ENCODE peak calls at places on chromosome 5, in seven cellular contexts. T, A, J, I, V, X and F are unnamed samples.
A peak's percentile ranks its signal among the peaks of the same experiment; 100 is the strongest.

GRCh38 chr5:157747766-157748700 is 4.5 kb downstream of the LSM11 start:
- DNase-seq in T (peak; percentile 36), A (no peak), J (no peak), I (no peak), V (no peak), X (no peak), F (no peak)

GRCh38 chr5:159547466-159548195 is 217.3 kb upstream of the IL12B start:
- DNase-seq in T (no peak), A (no peak), J (no peak), I (no peak), V (no peak), X (no peak), F (no peak)

GRCh38 chr5:140870221-140871201 is 1.8 kb downstream of the PCDHA11 start:
- DNase-seq in T (no peak), A (no peak), J (no peak), I (no peak), V (no peak), X (no peak), F (no peak)

GRCh38 chr5:175572922-175573321 is 84.9 kb upstream of the HRH2 start:
- DNase-seq in T (peak; percentile 12), A (peak; percentile 28), J (peak; percentile 13), I (no peak), V (no peak), X (no peak), F (peak; percentile 3)

GRCh38 chr5:34803974-34804373 is 35.0 kb upstream of the TTC23L start:
- DNase-seq in T (peak; percentile 35), A (no peak), J (no peak), I (no peak), V (no peak), X (no peak), F (no peak)

GRCh38 chr5:5798041-5798827 is 375.8 kb downstream of the ICE1 start:
- DNase-seq in T (no peak), A (no peak), J (no peak), I (no peak), V (no peak), X (no peak), F (no peak)

GRCh38 chr5:588406-588995 is 23.6 kb upstream of the CEP72 start:
- DNase-seq in T (no peak), A (no peak), J (no peak), I (no peak), V (no peak), X (no peak), F (no peak)

GRCh38 chr5:181054871-181055494 is 14.9 kb downstream of the BTNL9 start:
- DNase-seq in T (no peak), A (no peak), J (no peak), I (no peak), V (no peak), X (no peak), F (no peak)

GRCh38 chr5:25763781-25764180 is 1119.0 kb upstream of the CDH10 start:
- DNase-seq in T (no peak), A (no peak), J (no peak), I (no peak), V (no peak), X (no peak), F (no peak)

GRCh38 chr5:54673523-54674225 is 156.1 kb downstream of the SNX18 start:
- DNase-seq in T (no peak), A (peak; percentile 81), J (peak; percentile 27), I (no peak), V (peak; percentile 41), X (peak; percentile 46), F (no peak)

GRCh38 chr5:145942202-145942601 is 5.8 kb downstream of the SH3RF2 start:
- DNase-seq in T (no peak), A (no peak), J (no peak), I (no peak), V (no peak), X (no peak), F (no peak)

GRCh38 chr5:32231929-32232328 is 57.8 kb upstream of the GOLPH3 start:
- DNase-seq in T (no peak), A (peak; percentile 32), J (no peak), I (no peak), V (no peak), X (no peak), F (no peak)

GRCh38 chr5:43231977-43232376 is 40.0 kb downstream of the NIM1K start:
- DNase-seq in T (peak; percentile 13), A (peak; percentile 4), J (no peak), I (peak; percentile 26), V (peak; percentile 55), X (no peak), F (peak; percentile 27)

GRCh38 chr5:73122875-73123810 is 2.8 kb downstream of the TMEM171 start:
- DNase-seq in T (peak; percentile 97), A (no peak), J (peak; percentile 96), I (peak; percentile 9), V (no peak), X (no peak), F (peak; percentile 59)

GRCh38 chr5:115169392-115170127 is at the start of gene TRIM36:
- DNase-seq in T (peak; percentile 95), A (peak; percentile 94), J (peak; percentile 89), I (peak; percentile 99), V (peak; percentile 99), X (peak; percentile 88), F (peak; percentile 89)